ENCODE peak calls at places on chromosomes 7 and 10, in five cellular contexts. A, J, B, F and L are unnamed samples.

GRCh38 chr7:85749715-85750453 is 563.0 kb upstream of the SEMA3D start:
- DNase-seq in A (no peak), J (no peak), B (no peak), F (no peak), L (no peak)

GRCh38 chr10:18659784-18660561 is 742 bp downstream of the ARL5B start:
- DNase-seq in A (no peak), J (no peak), B (no peak), F (no peak), L (peak; percentile 51)

GRCh38 chr10:71751515-71752224 is 21.6 kb downstream of the VSIR start:
- DNase-seq in A (no peak), J (no peak), B (no peak), F (no peak), L (no peak)

GRCh38 chr7:87000344-87000743 is 59.1 kb downstream of the ELAPOR2 start:
- DNase-seq in A (no peak), J (no peak), B (no peak), F (no peak), L (peak; percentile 10)

GRCh38 chr7:73963252-73963822 is 64.6 kb upstream of the ELN start:
- DNase-seq in A (no peak), J (no peak), B (no peak), F (no peak), L (no peak)

GRCh38 chr7:324011-324410 is 34.0 kb downstream of the FOXL3 start:
- DNase-seq in A (no peak), J (no peak), B (no peak), F (no peak), L (no peak)

GRCh38 chr7:116367171-116367813 is 132.2 kb upstream of the CAV2 start:
- DNase-seq in A (no peak), J (no peak), B (no peak), F (no peak), L (no peak)

GRCh38 chr10:48251152-48251524 is 23.4 kb downstream of the FRMPD2 start:
- DNase-seq in A (no peak), J (no peak), B (no peak), F (no peak), L (no peak)

GRCh38 chr7:76286842-76287403 is 15.6 kb upstream of the HSPB1 start:
- DNase-seq in A (no peak), J (no peak), B (no peak), F (no peak), L (no peak)

GRCh38 chr10:96586419-96587254 is at the start of gene TM9SF3:
- DNase-seq in A (peak; percentile 72), J (peak; percentile 87), B (peak; percentile 90), F (peak; percentile 96), L (peak; percentile 47)